ENCODE peak calls at places on chromosomes 13 and 19, in ten cellular contexts. One of them, this sample, is unnamed.

GRCh38 chr13:63979951-63980350 is 2564.3 kb upstream of the PCDH20 start:
- DNase-seq in SK-N-SH: no peak
- DNase-seq in H1: no peak
- DNase-seq in GM12878: no peak
- DNase-seq in HCT116: no peak
- DNase-seq in HepG2: no peak
- DNase-seq in endothelial cell of umbilical vein: peak; percentile 56
- DNase-seq in K562: no peak
- DNase-seq in A549: no peak
- DNase-seq in WTC11: no peak
- DNase-seq in this sample: no peak

GRCh38 chr19:44807652-44808462 is 1.0 kb upstream of the BCAM start:
- DNase-seq in SK-N-SH: peak; percentile 83
- DNase-seq in GM12878: no peak
- DNase-seq in A549: peak; percentile 82
- DNase-seq in HepG2: peak; percentile 77
- DNase-seq in K562: peak; percentile 78
- DNase-seq in WTC11: peak; percentile 89
- DNase-seq in H1: peak; percentile 95
- DNase-seq in endothelial cell of umbilical vein: peak; percentile 60
- DNase-seq in HCT116: peak; percentile 55
- DNase-seq in this sample: peak; percentile 30

GRCh38 chr19:13459351-13459750 is 46.9 kb downstream of the CACNA1A start:
- DNase-seq in SK-N-SH: no peak
- DNase-seq in endothelial cell of umbilical vein: no peak
- DNase-seq in HCT116: no peak
- DNase-seq in GM12878: no peak
- DNase-seq in HepG2: no peak
- DNase-seq in WTC11: no peak
- DNase-seq in K562: no peak
- DNase-seq in H1: no peak
- DNase-seq in A549: no peak
- DNase-seq in this sample: no peak

GRCh38 chr19:46211201-46211881 is 18.2 kb upstream of the IGFL1 start:
- DNase-seq in HepG2: no peak
- DNase-seq in HCT116: peak; percentile 72
- DNase-seq in endothelial cell of umbilical vein: peak; percentile 54
- DNase-seq in GM12878: no peak
- DNase-seq in WTC11: peak; percentile 65
- DNase-seq in H1: peak; percentile 68
- DNase-seq in K562: no peak
- DNase-seq in A549: no peak
- DNase-seq in SK-N-SH: no peak
- DNase-seq in this sample: no peak

GRCh38 chr19:1568320-1569019 is at the start of gene MEX3D:
- DNase-seq in endothelial cell of umbilical vein: peak; percentile 23
- DNase-seq in K562: peak; percentile 98
- DNase-seq in HepG2: peak; percentile 34
- DNase-seq in WTC11: peak; percentile 67
- DNase-seq in HCT116: no peak
- DNase-seq in GM12878: no peak
- DNase-seq in A549: peak; percentile 62
- DNase-seq in SK-N-SH: peak; percentile 100
- DNase-seq in H1: no peak
- DNase-seq in this sample: peak; percentile 63

GRCh38 chr13:42101821-42102580 is 53.6 kb downstream of the DGKH start:
- DNase-seq in A549: no peak
- DNase-seq in SK-N-SH: no peak
- DNase-seq in HCT116: no peak
- DNase-seq in K562: no peak
- DNase-seq in H1: no peak
- DNase-seq in WTC11: no peak
- DNase-seq in endothelial cell of umbilical vein: peak; percentile 47
- DNase-seq in HepG2: no peak
- DNase-seq in GM12878: no peak
- DNase-seq in this sample: no peak

GRCh38 chr13:50224534-50224933 is 209.3 kb downstream of the KCNRG start:
- DNase-seq in A549: no peak
- DNase-seq in H1: no peak
- DNase-seq in GM12878: no peak
- DNase-seq in endothelial cell of umbilical vein: no peak
- DNase-seq in WTC11: no peak
- DNase-seq in SK-N-SH: no peak
- DNase-seq in HepG2: no peak
- DNase-seq in K562: no peak
- DNase-seq in HCT116: no peak
- DNase-seq in this sample: peak; percentile 90

GRCh38 chr19:13055213-13056051 is 47.2 kb downstream of the LYL1 start:
- DNase-seq in endothelial cell of umbilical vein: peak; percentile 56
- DNase-seq in GM12878: no peak
- DNase-seq in H1: no peak
- DNase-seq in HCT116: no peak
- DNase-seq in A549: no peak
- DNase-seq in WTC11: peak; percentile 61
- DNase-seq in K562: no peak
- DNase-seq in SK-N-SH: peak; percentile 89
- DNase-seq in HepG2: no peak
- DNase-seq in this sample: no peak

GRCh38 chr13:73268306-73268705 is 209.5 kb downstream of the KLF5 start:
- DNase-seq in K562: no peak
- DNase-seq in SK-N-SH: no peak
- DNase-seq in WTC11: no peak
- DNase-seq in HCT116: no peak
- DNase-seq in A549: no peak
- DNase-seq in endothelial cell of umbilical vein: no peak
- DNase-seq in H1: no peak
- DNase-seq in HepG2: no peak
- DNase-seq in GM12878: no peak
- DNase-seq in this sample: no peak

GRCh38 chr19:16254851-16255408 is 57.2 kb downstream of the AP1M1 start:
- DNase-seq in GM12878: no peak
- DNase-seq in WTC11: no peak
- DNase-seq in HCT116: no peak
- DNase-seq in HepG2: no peak
- DNase-seq in endothelial cell of umbilical vein: no peak
- DNase-seq in K562: no peak
- DNase-seq in A549: no peak
- DNase-seq in SK-N-SH: no peak
- DNase-seq in H1: no peak
- DNase-seq in this sample: no peak

GRCh38 chr19:16249826-16250434 is 52.2 kb downstream of the AP1M1 start:
- DNase-seq in A549: no peak
- DNase-seq in SK-N-SH: no peak
- DNase-seq in K562: no peak
- DNase-seq in WTC11: no peak
- DNase-seq in H1: no peak
- DNase-seq in HepG2: no peak
- DNase-seq in GM12878: no peak
- DNase-seq in endothelial cell of umbilical vein: no peak
- DNase-seq in HCT116: no peak
- DNase-seq in this sample: no peak

GRCh38 chr19:16248380-16249023 is 50.8 kb downstream of the AP1M1 start:
- DNase-seq in A549: no peak
- DNase-seq in HCT116: no peak
- DNase-seq in endothelial cell of umbilical vein: no peak
- DNase-seq in H1: no peak
- DNase-seq in HepG2: no peak
- DNase-seq in K562: no peak
- DNase-seq in GM12878: no peak
- DNase-seq in WTC11: no peak
- DNase-seq in SK-N-SH: no peak
- DNase-seq in this sample: no peak

GRCh38 chr19:16257509-16258002 is 59.8 kb downstream of the AP1M1 start:
- DNase-seq in endothelial cell of umbilical vein: no peak
- DNase-seq in A549: no peak
- DNase-seq in GM12878: no peak
- DNase-seq in SK-N-SH: no peak
- DNase-seq in H1: no peak
- DNase-seq in WTC11: no peak
- DNase-seq in HCT116: no peak
- DNase-seq in HepG2: no peak
- DNase-seq in K562: peak; percentile 41
- DNase-seq in this sample: no peak

DNA sequence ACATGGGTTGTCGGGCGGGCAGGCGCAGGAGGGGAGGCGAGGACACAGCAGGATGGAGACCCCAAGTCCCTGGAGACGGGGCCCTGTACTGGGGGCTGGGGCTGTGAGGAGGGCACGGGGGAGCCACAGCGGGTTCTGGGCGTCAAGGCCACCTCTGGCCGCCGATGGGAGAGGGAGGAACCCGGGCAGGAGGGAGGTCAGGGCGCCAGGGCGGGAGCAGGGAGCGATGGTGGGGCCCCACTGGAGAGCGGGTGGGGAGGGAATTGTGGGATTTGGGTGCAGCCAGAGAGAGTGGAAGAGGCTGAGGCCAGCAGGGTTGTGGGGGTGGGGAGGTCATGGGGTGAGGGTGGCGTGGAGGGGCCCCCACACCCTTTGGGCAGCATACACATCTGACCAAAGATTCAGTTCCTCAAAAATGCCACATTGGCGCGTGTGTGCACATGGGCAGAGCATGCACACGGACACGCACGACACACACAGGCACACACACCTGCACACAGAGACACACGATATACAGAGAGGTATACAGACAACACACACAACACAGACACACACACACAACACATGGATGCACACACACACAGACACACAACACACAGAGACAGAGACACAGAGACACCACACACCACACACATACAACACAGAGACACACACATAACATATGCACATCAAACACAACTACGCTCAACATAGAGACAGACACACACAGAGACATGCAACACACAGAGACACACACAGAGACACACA is 54.9 kb downstream of the AP1M1 start:
- DNase-seq in A549: no peak
- DNase-seq in HCT116: no peak
- DNase-seq in K562: no peak
- DNase-seq in WTC11: no peak
- DNase-seq in H1: no peak
- DNase-seq in endothelial cell of umbilical vein: no peak
- DNase-seq in SK-N-SH: peak; percentile 35
- DNase-seq in HepG2: no peak
- DNase-seq in GM12878: peak; percentile 24
- DNase-seq in this sample: peak; percentile 27
- TF ChIP-seq MAX in A549: no peak
- TF ChIP-seq MAX in HCT116: no peak
- TF ChIP-seq MAX in K562: no peak
- TF ChIP-seq MAX in WTC11: no peak
- TF ChIP-seq MAX in H1: no peak
- TF ChIP-seq MAX in endothelial cell of umbilical vein: no peak
- TF ChIP-seq MAX in SK-N-SH: no peak
- TF ChIP-seq MAX in HepG2: no peak
- TF ChIP-seq MAX in GM12878: peak; percentile 46
- TF ChIP-seq MAX in this sample: peak; percentile 19

DNA sequence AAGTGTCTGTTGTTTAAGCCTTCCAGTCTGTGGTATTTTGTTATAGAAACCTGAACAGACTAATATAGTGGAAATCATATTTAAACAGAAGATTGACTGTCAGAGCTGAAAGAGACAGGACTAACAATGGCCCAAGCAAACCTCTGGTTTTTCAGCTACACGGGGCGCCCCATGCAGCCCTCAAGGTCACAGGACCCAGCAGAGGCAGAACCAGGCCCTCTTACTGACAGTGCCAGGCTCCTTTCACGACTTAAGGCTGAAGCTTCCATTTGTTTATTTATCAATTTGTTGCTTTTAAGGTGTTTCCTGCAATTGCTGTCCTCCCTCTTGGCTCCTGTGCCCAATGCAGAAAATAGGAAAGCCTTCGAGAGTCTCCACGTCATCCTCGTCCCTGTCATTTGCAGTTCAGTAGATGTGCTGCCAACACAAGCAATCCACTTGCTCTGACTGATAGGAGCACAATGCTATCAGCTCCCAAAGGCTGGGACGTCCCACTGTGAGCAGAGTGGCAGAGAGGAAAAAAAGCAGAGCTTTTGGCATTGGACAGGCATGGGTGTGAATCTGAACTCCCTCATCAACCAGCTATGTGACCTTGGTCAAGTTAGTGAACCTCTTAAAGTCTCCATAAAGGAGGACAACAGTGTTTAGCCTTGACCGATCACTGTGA is 10.5 kb upstream of the SLC7A1 start:
- DNase-seq in endothelial cell of umbilical vein: no peak
- DNase-seq in H1: no peak
- DNase-seq in K562: no peak
- DNase-seq in A549: no peak
- DNase-seq in HCT116: no peak
- DNase-seq in SK-N-SH: no peak
- DNase-seq in GM12878: no peak
- DNase-seq in WTC11: no peak
- DNase-seq in HepG2: no peak
- DNase-seq in this sample: no peak
- TF ChIP-seq MAX in endothelial cell of umbilical vein: no peak
- TF ChIP-seq MAX in H1: no peak
- TF ChIP-seq MAX in K562: no peak
- TF ChIP-seq MAX in A549: no peak
- TF ChIP-seq MAX in HCT116: no peak
- TF ChIP-seq MAX in SK-N-SH: no peak
- TF ChIP-seq MAX in GM12878: no peak
- TF ChIP-seq MAX in WTC11: no peak
- TF ChIP-seq MAX in HepG2: no peak
- TF ChIP-seq MAX in this sample: no peak

DNA sequence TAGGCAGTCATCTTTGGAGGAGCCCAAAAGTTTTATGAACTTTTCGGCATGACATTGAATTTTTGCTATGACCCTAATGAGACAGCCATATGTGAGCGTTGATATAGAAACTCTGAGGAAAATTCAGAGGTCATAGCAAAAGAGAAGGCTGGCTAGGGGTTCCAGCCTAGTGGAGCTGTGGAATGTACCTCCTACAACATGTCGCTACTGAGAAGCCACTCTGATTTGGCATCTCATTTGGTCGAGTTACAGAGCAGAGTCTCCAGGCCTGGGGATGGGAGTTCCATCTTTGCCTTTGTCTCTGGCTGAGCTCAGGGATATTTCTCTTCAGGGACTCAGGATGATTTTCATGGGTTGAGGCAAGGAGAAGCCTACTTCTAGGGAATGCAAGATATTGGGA is 43.6 kb upstream of the POSTN start:
- DNase-seq in SK-N-SH: no peak
- DNase-seq in H1: no peak
- DNase-seq in endothelial cell of umbilical vein: no peak
- DNase-seq in HCT116: no peak
- DNase-seq in A549: no peak
- DNase-seq in WTC11: no peak
- DNase-seq in HepG2: no peak
- DNase-seq in K562: no peak
- DNase-seq in GM12878: no peak
- DNase-seq in this sample: no peak
- TF ChIP-seq MAX in SK-N-SH: no peak
- TF ChIP-seq MAX in H1: no peak
- TF ChIP-seq MAX in endothelial cell of umbilical vein: no peak
- TF ChIP-seq MAX in HCT116: no peak
- TF ChIP-seq MAX in A549: no peak
- TF ChIP-seq MAX in WTC11: no peak
- TF ChIP-seq MAX in HepG2: no peak
- TF ChIP-seq MAX in K562: no peak
- TF ChIP-seq MAX in GM12878: no peak
- TF ChIP-seq MAX in this sample: no peak

DNA sequence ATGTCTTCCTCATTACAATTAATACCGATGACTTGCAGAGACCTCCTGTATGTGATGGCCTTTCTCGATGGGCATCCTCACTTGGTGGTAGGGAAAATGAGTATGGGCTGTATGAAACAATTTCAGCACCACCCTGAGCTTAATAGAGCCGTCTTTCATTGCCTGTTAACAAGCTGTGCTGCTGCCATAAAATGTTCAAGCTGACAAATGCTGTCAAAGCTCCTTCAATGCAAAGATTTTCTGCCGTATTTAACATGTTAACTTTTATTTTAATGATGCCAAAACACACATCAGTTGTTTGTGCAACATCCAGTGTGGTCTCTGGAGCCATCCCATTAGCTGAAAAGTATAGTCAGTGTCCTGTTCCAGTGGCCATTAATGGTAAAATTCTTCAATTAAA is 110.1 kb downstream of the GPC6 start:
- DNase-seq in HCT116: no peak
- DNase-seq in K562: no peak
- DNase-seq in H1: no peak
- DNase-seq in WTC11: no peak
- DNase-seq in HepG2: no peak
- DNase-seq in SK-N-SH: no peak
- DNase-seq in GM12878: no peak
- DNase-seq in endothelial cell of umbilical vein: no peak
- DNase-seq in A549: no peak
- DNase-seq in this sample: no peak
- TF ChIP-seq MAX in HCT116: no peak
- TF ChIP-seq MAX in K562: no peak
- TF ChIP-seq MAX in H1: no peak
- TF ChIP-seq MAX in WTC11: no peak
- TF ChIP-seq MAX in HepG2: no peak
- TF ChIP-seq MAX in SK-N-SH: no peak
- TF ChIP-seq MAX in GM12878: no peak
- TF ChIP-seq MAX in endothelial cell of umbilical vein: no peak
- TF ChIP-seq MAX in A549: no peak
- TF ChIP-seq MAX in this sample: no peak